ENCODE peak calls at places on chromosomes 2 and 18, in six cellular contexts. G is NCI-H2171 treated with DMSO at 0.1 percent for 48 hours, D is HL-60, A is vagina, B is Right ventricle myocardium superior, U is fibroblast of lung. H is an unnamed sample.
A peak's percentile ranks its signal among the peaks of the same experiment; 100 is the strongest.

GRCh38 chr2:15072836-15073235 is 440.3 kb downstream of the LRATD1 start:
- DNase-seq in G (no peak), D (no peak), A (no peak), B (no peak), U (no peak), H (no peak)

GRCh38 chr18:55189972-55190371 is 230.7 kb upstream of the CCDC68 start:
- DNase-seq in G (peak; percentile 53), D (no peak), A (no peak), B (no peak), U (no peak), H (no peak)

GRCh38 chr2:47029737-47030524 is 114.3 kb upstream of the MCFD2 start:
- DNase-seq in G (no peak), D (no peak), A (no peak), B (no peak), U (no peak), H (peak; percentile 39)

GRCh38 chr2:24493713-24494112 is 2.7 kb downstream of the NCOA1 start:
- DNase-seq in G (no peak), D (peak; percentile 55), A (no peak), B (no peak), U (peak; percentile 35), H (no peak)

GRCh38 chr2:218370410-218371063 is 11.5 kb upstream of the SLC11A1 start:
- DNase-seq in G (no peak), D (peak; percentile 94), A (no peak), B (peak; percentile 68), U (peak; percentile 83), H (no peak)

GRCh38 chr2:37934591-37935513 is 9.8 kb downstream of the RMDN2 start:
- DNase-seq in G (no peak), D (no peak), A (no peak), B (no peak), U (no peak), H (no peak)

GRCh38 chr2:201806442-201806841 is at the start of gene CDK15:
- DNase-seq in G (peak; percentile 25), D (no peak), A (no peak), B (no peak), U (peak; percentile 93), H (peak; percentile 60)

GRCh38 chr2:29033172-29033571 is 41.2 kb downstream of the PCARE start:
- DNase-seq in G (no peak), D (no peak), A (no peak), B (no peak), U (no peak), H (peak; percentile 37)

GRCh38 chr2:64793701-64794100 is 140.0 kb upstream of the SERTAD2 start:
- DNase-seq in G (no peak), D (no peak), A (no peak), B (no peak), U (no peak), H (no peak)

GRCh38 chr18:44079602-44080001 is 601.1 kb upstream of the SETBP1 start:
- DNase-seq in G (no peak), D (no peak), A (no peak), B (no peak), U (peak; percentile 87), H (no peak)

GRCh38 chr2:195017890-195018289 is 639.1 kb upstream of the SLC39A10 start:
- DNase-seq in G (no peak), D (no peak), A (no peak), B (no peak), U (peak; percentile 22), H (no peak)

GRCh38 chr2:240432820-240433801 is 2.4 kb upstream of the GPC1 start:
- DNase-seq in G (no peak), D (no peak), A (no peak), B (peak; percentile 32), U (no peak), H (no peak)

GRCh38 chr2:107936427-107937359 is 49.6 kb upstream of the SLC5A7 start:
- DNase-seq in G (peak; percentile 11), D (no peak), A (no peak), B (no peak), U (no peak), H (no peak)

GRCh38 chr18:73199151-73199550 is 331.4 kb upstream of the NETO1 start:
- DNase-seq in G (no peak), D (no peak), A (no peak), B (no peak), U (peak; percentile 4), H (peak; percentile 27)

GRCh38 chr2:181106789-181107418 is 126.5 kb downstream of the UBE2E3 start:
- DNase-seq in G (no peak), D (no peak), A (no peak), B (no peak), U (peak; percentile 95), H (peak; percentile 90)

GRCh38 chr2:32074161-32074506 is 10.8 kb downstream of the SPAST start:
- DNase-seq in G (no peak), D (no peak), A (no peak), B (no peak), U (no peak), H (no peak)

GRCh38 chr2:63435080-63435479 is 153.2 kb downstream of the WDPCP start:
- DNase-seq in G (no peak), D (no peak), A (no peak), B (no peak), U (peak; percentile 8), H (no peak)

GRCh38 chr18:61470111-61470673 is 137.0 kb downstream of the CDH20 start:
- DNase-seq in G (no peak), D (no peak), A (no peak), B (no peak), U (no peak), H (no peak)

GRCh38 chr2:181258761-181259160 is 198.4 kb upstream of the ITGA4 start:
- DNase-seq in G (peak; percentile 64), D (no peak), A (no peak), B (no peak), U (no peak), H (peak; percentile 76)

GRCh38 chr18:8937695-8938094 is 164.8 kb upstream of the NDUFV2 start:
- DNase-seq in G (no peak), D (no peak), A (no peak), B (no peak), U (no peak), H (no peak)

GRCh38 chr2:204574473-204574872 is 29.2 kb downstream of the PARD3B start:
- DNase-seq in G (no peak), D (no peak), A (no peak), B (no peak), U (no peak), H (no peak)

GRCh38 chr18:59616501-59616900 is 80.7 kb downstream of the CCBE1 start:
- DNase-seq in G (no peak), D (no peak), A (no peak), B (no peak), U (no peak), H (no peak)

GRCh38 chr18:811192-812122 is 585 bp downstream of the YES1 start:
- DNase-seq in G (no peak), D (no peak), A (no peak), B (no peak), U (peak; percentile 32), H (peak; percentile 8)

GRCh38 chr18:6543330-6543908 is 128.7 kb upstream of the L3MBTL4 start:
- DNase-seq in G (peak; percentile 73), D (no peak), A (no peak), B (no peak), U (peak; percentile 79), H (peak; percentile 9)